ENCODE peak calls at places on chromosome 12, in four cellular contexts. F, M, X and U are unnamed samples.

GRCh38 chr12:106213721-106214121 is 34.1 kb downstream of the CKAP4 start:
- DNase-seq in M (no peak), X (no peak), F (no peak), U (no peak)

GRCh38 chr12:125773033-125773432 is 707.8 kb downstream of the AACS start:
- DNase-seq in X (no peak), F (peak), M (no peak), U (peak)

GRCh38 chr12:116534341-116535121 is 24.6 kb upstream of the MAP1LC3B2 start:
- DNase-seq in M (no peak), X (no peak), F (peak), U (peak)

GRCh38 chr12:11607313-11608081 is 42.0 kb upstream of the ETV6 start:
- DNase-seq in X (no peak), F (no peak), M (no peak), U (no peak)

GRCh38 chr12:86712425-86712843 is 456.2 kb upstream of the MGAT4C start:
- DNase-seq in X (peak), F (peak), M (no peak), U (no peak)

GRCh38 chr12:53220857-53221202 is 11.2 kb downstream of the RARG start:
- DNase-seq in F (peak), X (peak), M (peak), U (peak)

GRCh38 chr12:92921877-92922276 is 7.2 kb downstream of the EEA1 start:
- DNase-seq in F (no peak), M (no peak), X (no peak), U (no peak)

GRCh38 chr12:131752457-131752856 is 41.6 kb downstream of the SFSWAP start:
- DNase-seq in F (no peak), M (no peak), X (no peak), U (no peak)

GRCh38 chr12:104578453-104578852 is 121.7 kb downstream of the CHST11 start:
- DNase-seq in X (no peak), M (no peak), F (no peak), U (no peak)

GRCh38 chr12:103930787-103931536 is 752 bp downstream of the HSP90B1 start:
- DNase-seq in F (no peak), X (no peak), M (no peak), U (peak)

GRCh38 chr12:50786498-50787231 is 22.8 kb downstream of the ATF1 start:
- DNase-seq in F (no peak), X (peak), M (no peak), U (no peak)

GRCh38 chr12:76866726-76867125 is 12.1 kb downstream of the CSRP2 start:
- DNase-seq in M (no peak), F (no peak), X (no peak), U (no peak)

GRCh38 chr12:22334696-22335290 is at the start of gene ST8SIA1:
- DNase-seq in M (no peak), F (no peak), X (no peak), U (peak)

GRCh38 chr12:130669797-130670196 is 46.3 kb downstream of the RIMBP2 start:
- DNase-seq in M (no peak), F (no peak), X (no peak), U (no peak)

GRCh38 chr12:63321373-63321772 is 170.4 kb upstream of the AVPR1A start:
- DNase-seq in M (no peak), X (no peak), F (no peak), U (no peak)

GRCh38 chr12:132196038-132196872 is 52.0 kb downstream of the NOC4L start:
- DNase-seq in X (no peak), F (peak), M (peak), U (no peak)

GRCh38 chr12:132513070-132513398 is 23.1 kb downstream of the FBRSL1 start:
- DNase-seq in M (no peak), X (no peak), F (no peak), U (no peak)

GRCh38 chr12:116015525-116015924 is 262.0 kb downstream of the MED13L start:
- DNase-seq in F (peak), M (peak), X (no peak), U (peak)